ENCODE peak calls at places on chromosome 4, in eight cellular contexts. Y is body of pancreas, F is natural killer cell, E is thoracic aorta, K is lower lobe of right lung, C is NB4, G is right atrium auricular region, O is cardiac fibroblast. T is an unnamed sample.

GRCh38 chr4:183321079-183321478 is 1.0 kb upstream of the CLDN22 start:
- DNase-seq in Y (no peak), F (no peak), E (no peak), K (no peak), C (no peak), G (no peak), O (no peak), T (no peak)

GRCh38 chr4:833731-834367 is 7.9 kb upstream of the CPLX1 start:
- DNase-seq in Y (no peak), F (no peak), E (no peak), K (peak; percentile 24), C (peak; percentile 32), G (no peak), O (no peak), T (no peak)

GRCh38 chr4:99300934-99301333 is 10.1 kb upstream of the ADH1A start:
- DNase-seq in Y (peak; percentile 82), F (no peak), E (peak; percentile 74), K (peak; percentile 71), C (no peak), G (peak; percentile 94), O (peak; percentile 99), T (no peak)

GRCh38 chr4:20331642-20332041 is 79.9 kb downstream of the SLIT2 start:
- DNase-seq in Y (no peak), F (no peak), E (no peak), K (no peak), C (no peak), G (no peak), O (peak; percentile 38), T (no peak)

GRCh38 chr4:133130171-133130570 is 18.9 kb upstream of the PCDH10 start:
- DNase-seq in Y (no peak), F (no peak), E (no peak), K (no peak), C (no peak), G (no peak), O (peak; percentile 59), T (no peak)

GRCh38 chr4:173528378-173529321 is 1.4 kb downstream of the HAND2 start:
- DNase-seq in Y (no peak), F (no peak), E (no peak), K (no peak), C (no peak), G (no peak), O (peak; percentile 50), T (no peak)

GRCh38 chr4:130056286-130056685 is 960.3 kb downstream of the C4orf33 start:
- DNase-seq in Y (no peak), F (no peak), E (no peak), K (no peak), C (no peak), G (no peak), O (no peak), T (no peak)

GRCh38 chr4:790466-790820 is 35.5 kb downstream of the CPLX1 start:
- DNase-seq in Y (no peak), F (no peak), E (no peak), K (peak; percentile 30), C (no peak), G (no peak), O (no peak), T (no peak)

GRCh38 chr4:15653864-15654391 is 1.2 kb downstream of the FBXL5 start:
- DNase-seq in Y (peak; percentile 23), F (no peak), E (no peak), K (no peak), C (peak; percentile 79), G (no peak), O (peak; percentile 77), T (no peak)

GRCh38 chr4:41913509-41913908 is 21.7 kb upstream of the TMEM33 start:
- DNase-seq in Y (no peak), F (no peak), E (no peak), K (no peak), C (no peak), G (no peak), O (peak; percentile 32), T (no peak)

GRCh38 chr4:172601195-172601594 is 567.4 kb upstream of the GALNT7 start:
- DNase-seq in Y (no peak), F (no peak), E (no peak), K (no peak), C (no peak), G (no peak), O (no peak), T (no peak)

GRCh38 chr4:39083164-39083563 is 21.1 kb downstream of the KLHL5 start:
- DNase-seq in Y (no peak), F (no peak), E (no peak), K (no peak), C (no peak), G (no peak), O (peak; percentile 77), T (no peak)

GRCh38 chr4:54067163-54067562 is 2.8 kb upstream of the CHIC2 start:
- DNase-seq in Y (no peak), F (no peak), E (no peak), K (no peak), C (no peak), G (peak; percentile 87), O (peak; percentile 85), T (no peak)

GRCh38 chr4:151620066-151620465 is 140.7 kb downstream of the GATB start:
- DNase-seq in Y (no peak), F (no peak), E (no peak), K (no peak), C (no peak), G (no peak), O (no peak), T (no peak)

GRCh38 chr4:101039367-101039766 is 308.0 kb downstream of the PPP3CA start:
- DNase-seq in Y (no peak), F (no peak), E (no peak), K (no peak), C (no peak), G (no peak), O (no peak), T (no peak)

GRCh38 chr4:122328893-122329292 is 49.9 kb upstream of the ADAD1 start:
- DNase-seq in Y (no peak), F (no peak), E (no peak), K (no peak), C (no peak), G (no peak), O (no peak), T (no peak)

DNA sequence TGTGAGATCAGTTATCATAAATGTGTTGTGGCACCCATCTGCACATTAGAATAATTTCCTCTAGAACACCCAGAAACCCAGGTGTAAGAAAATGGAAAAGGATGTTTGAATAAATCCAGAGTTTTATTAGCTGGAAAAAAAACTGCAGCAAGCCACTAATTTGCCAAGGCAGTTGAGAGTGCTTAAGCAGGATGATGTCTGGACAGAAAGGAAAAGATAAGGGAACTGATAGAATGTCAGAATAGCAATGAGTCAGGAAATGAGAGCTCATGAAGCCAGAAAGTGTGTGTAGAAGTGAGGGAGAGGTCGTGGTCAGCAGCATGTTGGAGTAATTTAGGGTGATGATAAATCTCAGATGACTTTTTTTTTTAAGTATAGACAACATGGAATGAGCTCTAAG is 15.2 kb upstream of the NEUROG2 start:
- DNase-seq in Y (no peak), F (no peak), E (no peak), K (no peak), C (no peak), G (no peak), O (no peak), T (no peak)
- TF ChIP-seq CTCF in Y (no peak), F (no peak), E (no peak), K (no peak), C (no peak), G (no peak), O (no peak), T (no peak)

GRCh38 chr4:7195546-7196282 is 3.4 kb downstream of the SORCS2 start:
- DNase-seq in Y (no peak), F (no peak), E (no peak), K (no peak), C (no peak), G (no peak), O (no peak), T (no peak)

GRCh38 chr4:7193040-7193958 is 961 bp downstream of the SORCS2 start:
- DNase-seq in Y (no peak), F (no peak), E (no peak), K (peak; percentile 53), C (no peak), G (no peak), O (no peak), T (no peak)

GRCh38 chr4:7195138-7195510 is 2.8 kb downstream of the SORCS2 start:
- DNase-seq in Y (no peak), F (no peak), E (no peak), K (peak; percentile 28), C (no peak), G (no peak), O (no peak), T (no peak)

GRCh38 chr4:7196283-7196651 is 3.9 kb downstream of the SORCS2 start:
- DNase-seq in Y (no peak), F (no peak), E (no peak), K (peak; percentile 31), C (no peak), G (no peak), O (no peak), T (no peak)

GRCh38 chr4:7194251-7195137 is 2.2 kb downstream of the SORCS2 start:
- DNase-seq in Y (peak; percentile 37), F (no peak), E (no peak), K (peak; percentile 83), C (peak; percentile 51), G (no peak), O (peak; percentile 25), T (no peak)
- TF ChIP-seq CTCF in Y (no peak), F (peak; percentile 22), E (no peak), K (peak; percentile 58), C (peak; percentile 68), G (peak; percentile 12), O (peak; percentile 51), T (peak; percentile 47)

DNA sequence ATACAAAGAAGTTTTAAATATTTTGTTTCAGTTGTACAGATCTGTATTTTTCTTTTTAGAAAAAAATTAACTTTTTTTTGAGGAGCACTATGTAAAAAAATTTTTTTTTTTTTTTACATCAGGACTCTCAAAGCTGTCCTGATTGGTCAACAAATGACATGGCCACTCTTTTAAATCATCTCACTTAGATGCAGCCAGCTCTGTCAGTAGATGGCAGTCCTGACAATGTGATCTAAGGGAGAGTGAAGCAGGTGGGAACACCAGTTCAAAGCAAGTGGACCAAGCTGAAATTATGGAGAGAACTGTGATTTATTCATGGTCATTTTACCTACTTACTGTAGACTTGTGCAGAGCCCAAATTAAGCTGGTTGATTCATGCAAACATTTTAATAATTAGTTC is 174.6 kb upstream of the GPRIN3 start:
- DNase-seq in Y (no peak), F (no peak), E (no peak), K (no peak), C (peak; percentile 37), G (no peak), O (peak; percentile 71), T (no peak)
- TF ChIP-seq CTCF in Y (peak; percentile 14), F (no peak), E (no peak), K (no peak), C (peak; percentile 18), G (no peak), O (peak; percentile 32), T (peak; percentile 34)

GRCh38 chr4:57220172-57220571 is 110.0 kb upstream of the IGFBP7 start:
- DNase-seq in Y (no peak), F (no peak), E (no peak), K (no peak), C (peak; percentile 39), G (no peak), O (no peak), T (no peak)

GRCh38 chr4:57214654-57215411 is 104.6 kb upstream of the IGFBP7 start:
- DNase-seq in Y (no peak), F (no peak), E (no peak), K (no peak), C (peak; percentile 66), G (no peak), O (no peak), T (no peak)

GRCh38 chr4:57220734-57221133 is 110.5 kb upstream of the IGFBP7 start:
- DNase-seq in Y (no peak), F (no peak), E (no peak), K (no peak), C (no peak), G (no peak), O (no peak), T (no peak)

GRCh38 chr4:57219389-57219890 is 109.3 kb upstream of the IGFBP7 start:
- DNase-seq in Y (no peak), F (no peak), E (no peak), K (no peak), C (no peak), G (no peak), O (no peak), T (no peak)
- TF ChIP-seq CTCF in Y (no peak), F (no peak), E (no peak), K (no peak), C (no peak), G (no peak), O (no peak), T (no peak)